ENCODE peak calls at places on chromosome 2, in ten cellular contexts. G is IMR-90; L is tibial artery; I is stimulated activated CD4-positive, alpha-beta T cell treated with anti-CD3 and anti-CD28 coated beads, Interleukin-2, amount 100 ng/mL, for 48 hours; R is CD4-positive, alpha-beta T cell; E is myocyte; N is AG08396; O is cardiac septum; W is D341Med; S is WTC11. X is an unnamed sample.

GRCh38 chr2:47034973-47035609 is 119.5 kb upstream of the MCFD2 start:
- DNase-seq in O (peak; percentile 91), S (no peak), W (no peak), E (peak; percentile 63), N (no peak), R (no peak), G (no peak), I (no peak), L (peak; percentile 77), X (no peak)

GRCh38 chr2:96537734-96538486 is 1.4 kb downstream of the ARID5A start:
- DNase-seq in W (no peak), N (no peak), E (no peak), R (peak; percentile 67), L (no peak), S (no peak), G (no peak), O (peak; percentile 81), I (no peak), X (peak; percentile 55)

GRCh38 chr2:98771771-98772521 is 41.0 kb upstream of the MGAT4A start:
- DNase-seq in I (peak; percentile 32), R (peak; percentile 62), E (no peak), O (no peak), W (no peak), N (no peak), S (no peak), L (no peak), G (no peak), X (peak; percentile 44)

GRCh38 chr2:121297217-121297830 is 12.3 kb upstream of the TFCP2L1 start:
- DNase-seq in G (peak; percentile 17), E (peak; percentile 67), O (peak; percentile 72), W (peak; percentile 54), L (no peak), S (peak; percentile 65), R (no peak), N (peak; percentile 71), I (no peak), X (no peak)

GRCh38 chr2:81650048-81650971 is 1345.8 kb upstream of the LRRTM1 start:
- DNase-seq in L (no peak), S (no peak), W (no peak), O (no peak), R (no peak), G (peak; percentile 39), N (no peak), E (no peak), I (no peak), X (no peak)

GRCh38 chr2:174768557-174768956 is 4.3 kb upstream of the CHRNA1 start:
- DNase-seq in I (no peak), N (no peak), O (no peak), E (no peak), L (no peak), W (no peak), G (no peak), R (no peak), S (no peak), X (no peak)

GRCh38 chr2:190635781-190636180 is 13.1 kb upstream of the NAB1 start:
- DNase-seq in W (no peak), S (no peak), G (no peak), L (no peak), O (no peak), R (no peak), N (no peak), I (no peak), E (no peak), X (no peak)

GRCh38 chr2:74499269-74499939 is at the start of gene LBX2:
- DNase-seq in W (no peak), I (no peak), L (no peak), N (peak; percentile 40), S (peak; percentile 52), O (no peak), E (peak; percentile 10), R (no peak), G (no peak), X (no peak)

GRCh38 chr2:74264281-74264680 is 65.9 kb downstream of the MTHFD2 start:
- DNase-seq in R (no peak), I (no peak), S (no peak), N (no peak), O (no peak), E (peak; percentile 28), W (no peak), L (no peak), G (no peak), X (no peak)

GRCh38 chr2:232611559-232612218 is 21.7 kb upstream of the EFHD1 start:
- DNase-seq in W (peak; percentile 75), N (peak; percentile 54), S (peak; percentile 86), L (peak; percentile 62), O (no peak), E (peak; percentile 85), R (peak; percentile 50), G (peak; percentile 54), I (peak; percentile 80), X (peak; percentile 59)

GRCh38 chr2:184047536-184047935 is 550.8 kb upstream of the ZNF804A start:
- DNase-seq in S (no peak), O (no peak), I (no peak), R (no peak), N (no peak), L (no peak), G (no peak), W (no peak), E (no peak), X (no peak)

GRCh38 chr2:181239400-181239799 is 217.8 kb upstream of the ITGA4 start:
- DNase-seq in E (no peak), S (peak; percentile 36), W (no peak), I (no peak), L (no peak), O (no peak), R (no peak), G (no peak), N (no peak), X (no peak)

GRCh38 chr2:149597050-149598013 is 9.8 kb upstream of the MMADHC start:
- DNase-seq in I (peak; percentile 34), G (peak; percentile 94), L (peak; percentile 30), N (peak; percentile 60), E (peak; percentile 85), O (no peak), S (peak; percentile 34), W (peak; percentile 63), R (peak; percentile 37), X (no peak)

GRCh38 chr2:241550616-241551580 is 7.6 kb upstream of the BOK start:
- DNase-seq in G (no peak), W (peak; percentile 19), I (no peak), L (no peak), R (no peak), O (no peak), E (no peak), S (no peak), N (no peak), X (no peak)

GRCh38 chr2:3102915-3103569 is 274.6 kb downstream of the EIPR1 start:
- DNase-seq in O (no peak), I (no peak), W (no peak), S (no peak), G (no peak), E (no peak), N (no peak), R (no peak), L (no peak), X (no peak)

GRCh38 chr2:3463914-3464313 is 55.4 kb downstream of the ADI1 start:
- DNase-seq in W (no peak), L (no peak), O (peak; percentile 57), G (no peak), S (no peak), N (no peak), R (no peak), I (no peak), E (no peak), X (no peak)

GRCh38 chr2:228731517-228731916 is 539.6 kb downstream of the PID1 start:
- DNase-seq in R (no peak), L (peak; percentile 33), O (no peak), E (peak; percentile 36), G (peak; percentile 68), N (peak; percentile 64), I (no peak), S (no peak), W (no peak), X (no peak)

GRCh38 chr2:61465045-61465444 is 5.8 kb downstream of the USP34 start:
- DNase-seq in L (no peak), R (no peak), G (no peak), W (no peak), S (no peak), O (no peak), I (no peak), N (no peak), E (no peak), X (no peak)

GRCh38 chr2:105039559-105039958 is 1.7 kb downstream of the MRPS9 start:
- DNase-seq in S (no peak), N (no peak), L (no peak), O (no peak), I (no peak), W (no peak), R (no peak), E (no peak), G (no peak), X (no peak)

GRCh38 chr2:17083902-17084301 is 418.3 kb upstream of the CYRIA start:
- DNase-seq in G (no peak), S (no peak), O (no peak), W (no peak), E (peak; percentile 28), R (no peak), I (no peak), L (no peak), N (no peak), X (no peak)

GRCh38 chr2:238847841-238848565 is at the start of gene TWIST2:
- DNase-seq in I (no peak), W (no peak), G (peak; percentile 91), O (no peak), R (no peak), S (peak; percentile 66), L (peak; percentile 90), E (peak; percentile 80), N (peak; percentile 97), X (no peak)

GRCh38 chr2:229414631-229415030 is 143.5 kb upstream of the PID1 start:
- DNase-seq in E (no peak), N (no peak), O (no peak), L (no peak), R (no peak), I (no peak), W (no peak), S (no peak), G (no peak), X (no peak)

GRCh38 chr2:226185613-226186211 is 613.9 kb downstream of the IRS1 start:
- DNase-seq in L (no peak), S (no peak), W (no peak), O (no peak), R (no peak), G (peak; percentile 98), I (no peak), E (peak; percentile 59), N (peak; percentile 38), X (no peak)

GRCh38 chr2:239398536-239398935 is 2.3 kb downstream of the HDAC4 start:
- DNase-seq in S (no peak), W (no peak), R (no peak), L (no peak), O (peak; percentile 72), G (no peak), N (no peak), E (no peak), I (no peak), X (no peak)

GRCh38 chr2:45391866-45392265 is 219.2 kb downstream of the SRBD1 start:
- DNase-seq in O (no peak), N (no peak), E (no peak), L (no peak), R (no peak), W (no peak), S (no peak), I (no peak), G (peak; percentile 33), X (no peak)

GRCh38 chr2:197803033-197803444 is 1.4 kb upstream of the PLCL1 start:
- DNase-seq in N (peak; percentile 67), E (peak; percentile 61), S (no peak), O (no peak), G (peak; percentile 63), I (no peak), W (peak; percentile 46), R (no peak), L (no peak), X (no peak)

GRCh38 chr2:240873805-240874714 is 5.4 kb downstream of the AGXT start:
- DNase-seq in G (peak; percentile 8), N (no peak), I (no peak), S (peak; percentile 31), L (no peak), W (no peak), R (no peak), O (peak; percentile 62), E (no peak), X (no peak)

GRCh38 chr2:79630060-79630459 is 117.2 kb downstream of the CTNNA2 start:
- DNase-seq in I (no peak), O (no peak), N (no peak), E (peak; percentile 1), R (no peak), L (no peak), W (no peak), S (peak; percentile 13), G (no peak), X (no peak)